ENCODE peak calls at places on chromosomes 16 and 17, in eight cellular contexts. Z is left lung; D is activated CD8-positive, alpha-beta memory T cell treated with anti-CD3 and anti-CD28 coated beads for 1 hour; L is RCC 7860; U is GM13977; E is omental fat pad; W is NCI-H1092 treated with DMSO at 0.1 percent for 48 hours; V is heart right ventricle. N is an unnamed sample.

GRCh38 chr16:87263418-87264052 is 53.7 kb downstream of the C16orf95 start:
- DNase-seq in L (no peak), D (no peak), E (no peak), U (no peak), V (no peak), Z (no peak), W (no peak), N (no peak)

GRCh38 chr17:74147966-74148365 is 55.5 kb upstream of the RPL38 start:
- DNase-seq in Z (no peak), W (no peak), D (no peak), E (no peak), U (no peak), L (no peak), V (no peak), N (no peak)

GRCh38 chr17:76252040-76252954 is 12.0 kb upstream of the RNF157 start:
- DNase-seq in V (no peak), W (no peak), E (peak), Z (peak), D (no peak), U (no peak), L (peak), N (no peak)

GRCh38 chr17:64499805-64500486 is 3.1 kb upstream of the POLG2 start:
- DNase-seq in U (no peak), V (no peak), L (no peak), W (no peak), D (no peak), Z (no peak), E (no peak), N (no peak)

GRCh38 chr17:75476752-75477492 is 20.5 kb downstream of the TMEM94 start:
- DNase-seq in W (no peak), D (no peak), V (no peak), Z (no peak), U (no peak), E (no peak), L (no peak), N (no peak)

GRCh38 chr16:867421-868385 is 67.2 kb upstream of the GNG13 start:
- DNase-seq in W (no peak), U (no peak), D (no peak), V (no peak), L (no peak), E (no peak), Z (no peak), N (no peak)

GRCh38 chr16:86604436-86605220 is 26.3 kb downstream of the FOXL1 start:
- DNase-seq in V (no peak), L (no peak), U (peak), Z (no peak), D (no peak), W (no peak), E (no peak), N (peak)

GRCh38 chr16:57741660-57742191 is 6.2 kb downstream of the KATNB1 start:
- DNase-seq in Z (no peak), V (no peak), U (no peak), L (no peak), D (no peak), W (no peak), E (no peak), N (no peak)

GRCh38 chr17:39618956-39619785 is 7.6 kb upstream of the PPP1R1B start:
- DNase-seq in W (peak), D (no peak), L (no peak), E (no peak), Z (no peak), V (no peak), U (no peak), N (no peak)

GRCh38 chr17:27265333-27265732 is 28.6 kb upstream of the WSB1 start:
- DNase-seq in V (no peak), D (no peak), Z (no peak), L (no peak), E (no peak), W (no peak), U (no peak), N (no peak)

GRCh38 chr17:16215965-16216316 is 607 bp upstream of the NCOR1 start:
- DNase-seq in W (peak), L (peak), Z (no peak), U (no peak), E (no peak), D (no peak), V (no peak), N (no peak)

GRCh38 chr16:1615761-1616160 is 3.6 kb downstream of the CRAMP1 start:
- DNase-seq in E (no peak), L (no peak), V (no peak), D (no peak), U (no peak), W (no peak), Z (no peak), N (no peak)

GRCh38 chr16:70252355-70252988 is 732 bp upstream of the EXOSC6 start:
- DNase-seq in L (no peak), E (no peak), W (no peak), V (no peak), U (no peak), D (no peak), Z (no peak), N (no peak)

GRCh38 chr17:76909971-76910760 is 42.0 kb downstream of the MGAT5B start:
- DNase-seq in U (peak), Z (peak), L (peak), V (peak), D (no peak), E (no peak), W (no peak), N (no peak)

GRCh38 chr17:80836971-80837481 is 154.6 kb upstream of the CHMP6 start:
- DNase-seq in U (no peak), Z (no peak), V (no peak), W (peak), D (no peak), E (no peak), L (no peak), N (no peak)

GRCh38 chr16:1532081-1532760 is 1.2 kb upstream of the TMEM204 start:
- DNase-seq in V (peak), E (no peak), D (no peak), Z (no peak), L (no peak), U (no peak), W (no peak), N (no peak)

GRCh38 chr16:31265329-31266245 is 5.8 kb downstream of the ITGAM start:
- DNase-seq in V (no peak), Z (peak), W (no peak), U (peak), E (no peak), D (peak), L (peak), N (peak)

GRCh38 chr16:28182183-28182582 is 29.6 kb downstream of the XPO6 start:
- DNase-seq in E (no peak), V (no peak), L (peak), W (no peak), U (no peak), D (no peak), Z (no peak), N (no peak)

GRCh38 chr16:74760007-74760767 is 14.4 kb downstream of the FA2H start:
- DNase-seq in V (no peak), D (no peak), Z (no peak), E (no peak), W (no peak), U (peak), L (peak), N (no peak)

GRCh38 chr16:68335175-68335574 is 24.4 kb downstream of the PRMT7 start:
- DNase-seq in W (no peak), E (no peak), V (no peak), U (no peak), L (no peak), Z (no peak), D (no peak), N (no peak)

GRCh38 chr17:27889711-27890251 is 3.4 kb downstream of the LYRM9 start:
- DNase-seq in Z (no peak), V (no peak), L (no peak), E (no peak), W (no peak), D (no peak), U (no peak), N (no peak)

GRCh38 chr16:23521037-23521743 is 10.9 kb upstream of the GGA2 start:
- DNase-seq in L (no peak), W (no peak), E (no peak), Z (no peak), D (no peak), U (no peak), V (no peak), N (no peak)

GRCh38 chr17:68310141-68310540 is 18.8 kb downstream of the ARSG start:
- DNase-seq in L (no peak), U (no peak), V (no peak), E (no peak), W (no peak), D (no peak), Z (no peak), N (no peak)

GRCh38 chr17:73591278-73592078 is 52.8 kb downstream of the SDK2 start:
- DNase-seq in Z (no peak), D (no peak), V (no peak), L (no peak), W (peak), E (no peak), U (no peak), N (no peak)

N was measured in activated B cell treated with CpG ODN at 0.5 μM for 24 hours.